ENCODE peak calls at places on chromosome 22, in ten cellular contexts. G is NCI-H1092, Q is astrocyte of the hippocampus, Y is posterior cingulate gyrus, P is M059J, E is GM13976, W is GDM1, D is NCI-H345, I is HT1080, F is NT2/D1. K is an unnamed sample.

GRCh38 chr22:47377926-47378560 is 615.6 kb downstream of the TBC1D22A start:
- DNase-seq in G (no peak), Q (no peak), Y (no peak), P (no peak), E (no peak), W (no peak), D (peak), I (no peak), F (no peak), K (no peak)

GRCh38 chr22:42519544-42520237 is at the start of gene RRP7A:
- DNase-seq in G (peak), Q (peak), Y (peak), P (peak), E (peak), W (peak), D (peak), I (peak), F (peak), K (peak)

GRCh38 chr22:33330534-33330933 is 272.4 kb upstream of the SYN3 start:
- DNase-seq in G (no peak), Q (no peak), Y (no peak), P (no peak), E (no peak), W (no peak), D (no peak), I (no peak), F (no peak), K (no peak)

GRCh38 chr22:20444325-20444724 is 6.7 kb upstream of the SCARF2 start:
- DNase-seq in G (no peak), Q (no peak), Y (no peak), P (no peak), E (no peak), W (no peak), D (no peak), I (no peak), F (no peak), K (no peak)

GRCh38 chr22:41831383-41831782 is 1.5 kb upstream of the SREBF2 start:
- DNase-seq in G (no peak), Q (no peak), Y (no peak), P (peak), E (no peak), W (peak), D (no peak), I (no peak), F (no peak), K (peak)

GRCh38 chr22:38177926-38178604 is 3.6 kb downstream of the PLA2G6 start:
- DNase-seq in G (no peak), Q (peak), Y (no peak), P (peak), E (no peak), W (no peak), D (peak), I (peak), F (no peak), K (no peak)

GRCh38 chr22:40407021-40407761 is 36.8 kb downstream of the SGSM3 start:
- DNase-seq in G (no peak), Q (no peak), Y (no peak), P (no peak), E (no peak), W (no peak), D (no peak), I (no peak), F (no peak), K (no peak)

GRCh38 chr22:18031670-18032454 is 7.5 kb upstream of the MICAL3 start:
- DNase-seq in G (no peak), Q (peak), Y (peak), P (peak), E (no peak), W (no peak), D (peak), I (peak), F (no peak), K (no peak)

GRCh38 chr22:31284756-31285155 is 7.5 kb downstream of the PIK3IP1 start:
- DNase-seq in G (no peak), Q (no peak), Y (no peak), P (no peak), E (no peak), W (no peak), D (no peak), I (no peak), F (no peak), K (no peak)

GRCh38 chr22:39417641-39418040 is 18.1 kb downstream of the TAB1 start:
- DNase-seq in G (no peak), Q (no peak), Y (no peak), P (no peak), E (no peak), W (no peak), D (no peak), I (no peak), F (no peak), K (no peak)

GRCh38 chr22:33914131-33914530 is 6.1 kb downstream of the LARGE1 start:
- DNase-seq in G (no peak), Q (no peak), Y (no peak), P (no peak), E (no peak), W (no peak), D (no peak), I (no peak), F (no peak), K (no peak)

GRCh38 chr22:19896665-19897355 is 42.1 kb upstream of the GNB1L start:
- DNase-seq in G (no peak), Q (no peak), Y (peak), P (no peak), E (no peak), W (no peak), D (no peak), I (no peak), F (no peak), K (no peak)

GRCh38 chr22:27880778-27881394 is 38.2 kb downstream of the PITPNB start:
- DNase-seq in G (peak), Q (peak), Y (no peak), P (peak), E (no peak), W (peak), D (peak), I (peak), F (peak), K (peak)

GRCh38 chr22:37345863-37346514 is 63.7 kb downstream of the CYTH4 start:
- DNase-seq in G (no peak), Q (peak), Y (no peak), P (peak), E (no peak), W (no peak), D (no peak), I (peak), F (no peak), K (no peak)

K was measured in GM13977.